ENCODE peak calls at places on chromosomes 3 and 15, in seven cellular contexts. One of them, this sample, is unnamed.

GRCh38 chr3:106945435-106945834 is 431.8 kb upstream of the CCDC54 start:
- DNase-seq in uterus: no peak
- DNase-seq in NCI-H345: no peak
- DNase-seq in NCI-H1105: no peak
- DNase-seq in progenitor cell of endocrine pancreas: no peak
- DNase-seq in AG09319: peak; percentile 66
- DNase-seq in upper lobe of right lung: no peak
- DNase-seq in this sample: no peak

GRCh38 chr3:43684944-43685343 is 5.8 kb upstream of the ABHD5 start:
- DNase-seq in NCI-H1105: no peak
- DNase-seq in upper lobe of right lung: no peak
- DNase-seq in NCI-H345: no peak
- DNase-seq in uterus: no peak
- DNase-seq in AG09319: no peak
- DNase-seq in progenitor cell of endocrine pancreas: no peak
- DNase-seq in this sample: no peak

GRCh38 chr3:142007710-142008399 is 131.4 kb downstream of the ATP1B3 start:
- DNase-seq in uterus: no peak
- DNase-seq in progenitor cell of endocrine pancreas: no peak
- DNase-seq in NCI-H1105: no peak
- DNase-seq in upper lobe of right lung: no peak
- DNase-seq in AG09319: no peak
- DNase-seq in NCI-H345: no peak
- DNase-seq in this sample: no peak

GRCh38 chr3:133750201-133750748 is 4.1 kb downstream of the TF start:
- DNase-seq in AG09319: no peak
- DNase-seq in NCI-H1105: no peak
- DNase-seq in uterus: no peak
- DNase-seq in NCI-H345: peak; percentile 4
- DNase-seq in progenitor cell of endocrine pancreas: no peak
- DNase-seq in upper lobe of right lung: no peak
- DNase-seq in this sample: no peak

GRCh38 chr3:166533740-166534139 is 696.5 kb upstream of the BCHE start:
- DNase-seq in progenitor cell of endocrine pancreas: no peak
- DNase-seq in AG09319: no peak
- DNase-seq in NCI-H1105: no peak
- DNase-seq in upper lobe of right lung: no peak
- DNase-seq in uterus: no peak
- DNase-seq in NCI-H345: no peak
- DNase-seq in this sample: no peak

GRCh38 chr3:160312014-160312624 is 86.9 kb downstream of the C3orf80 start:
- DNase-seq in AG09319: no peak
- DNase-seq in upper lobe of right lung: no peak
- DNase-seq in progenitor cell of endocrine pancreas: no peak
- DNase-seq in uterus: no peak
- DNase-seq in NCI-H1105: no peak
- DNase-seq in NCI-H345: no peak
- DNase-seq in this sample: no peak

GRCh38 chr3:176375519-176375918 is 821.8 kb downstream of the TBL1XR1 start:
- DNase-seq in AG09319: no peak
- DNase-seq in uterus: no peak
- DNase-seq in NCI-H1105: peak; percentile 23
- DNase-seq in NCI-H345: no peak
- DNase-seq in progenitor cell of endocrine pancreas: no peak
- DNase-seq in upper lobe of right lung: no peak
- DNase-seq in this sample: no peak

GRCh38 chr3:50419595-50419994 is 60.3 kb upstream of the TMEM115 start:
- DNase-seq in progenitor cell of endocrine pancreas: no peak
- DNase-seq in upper lobe of right lung: no peak
- DNase-seq in uterus: no peak
- DNase-seq in AG09319: no peak
- DNase-seq in NCI-H1105: no peak
- DNase-seq in NCI-H345: no peak
- DNase-seq in this sample: no peak

GRCh38 chr3:37310666-37311050 is 136.3 kb upstream of the LRRFIP2 start:
- DNase-seq in uterus: no peak
- DNase-seq in AG09319: no peak
- DNase-seq in NCI-H345: no peak
- DNase-seq in progenitor cell of endocrine pancreas: no peak
- DNase-seq in upper lobe of right lung: no peak
- DNase-seq in NCI-H1105: no peak
- DNase-seq in this sample: no peak

GRCh38 chr15:64464271-64465005 is 4.1 kb downstream of the ZNF609 start:
- DNase-seq in AG09319: no peak
- DNase-seq in progenitor cell of endocrine pancreas: no peak
- DNase-seq in upper lobe of right lung: no peak
- DNase-seq in uterus: no peak
- DNase-seq in NCI-H1105: peak; percentile 95
- DNase-seq in NCI-H345: peak; percentile 75
- DNase-seq in this sample: peak; percentile 48

GRCh38 chr15:28097656-28098359 is 1.3 kb downstream of the OCA2 start:
- DNase-seq in NCI-H1105: no peak
- DNase-seq in NCI-H345: no peak
- DNase-seq in progenitor cell of endocrine pancreas: no peak
- DNase-seq in AG09319: no peak
- DNase-seq in upper lobe of right lung: no peak
- DNase-seq in uterus: no peak
- DNase-seq in this sample: no peak

GRCh38 chr3:80733522-80734176 is 965.9 kb upstream of the ROBO1 start:
- DNase-seq in NCI-H345: no peak
- DNase-seq in AG09319: no peak
- DNase-seq in uterus: no peak
- DNase-seq in progenitor cell of endocrine pancreas: peak; percentile 27
- DNase-seq in upper lobe of right lung: no peak
- DNase-seq in NCI-H1105: no peak
- DNase-seq in this sample: peak; percentile 100

GRCh38 chr3:169865176-169865800 is 4.4 kb downstream of the LRRC31 start:
- DNase-seq in progenitor cell of endocrine pancreas: no peak
- DNase-seq in NCI-H345: no peak
- DNase-seq in upper lobe of right lung: no peak
- DNase-seq in uterus: no peak
- DNase-seq in NCI-H1105: no peak
- DNase-seq in AG09319: no peak
- DNase-seq in this sample: no peak